ENCODE peak calls at places on chromosomes 12 and 14, in seven cellular contexts. D is epithelial cell of esophagus, K is neural progenitor cell, S is fibroblast of mammary gland, Y is choroid plexus epithelial cell, L is cardiac muscle cell, P is AG09319. G is an unnamed sample.

GRCh38 chr12:116381744-116382455 is 104.4 kb upstream of the MED13L start:
- DNase-seq in D (peak), K (peak), S (peak), Y (peak), L (no peak), P (peak), G (no peak)

GRCh38 chr14:65356327-65356836 is 56.1 kb upstream of the FUT8 start:
- DNase-seq in D (peak), K (no peak), S (peak), Y (peak), L (no peak), P (no peak), G (no peak)

GRCh38 chr12:99287136-99287535 is 360.4 kb upstream of the GARIN6 start:
- DNase-seq in D (no peak), K (peak), S (no peak), Y (no peak), L (no peak), P (no peak), G (no peak)

GRCh38 chr12:6372403-6373003 is 2.9 kb downstream of the SCNN1A start:
- DNase-seq in D (peak), K (peak), S (peak), Y (peak), L (no peak), P (peak), G (no peak)

GRCh38 chr12:98752726-98753125 is 107.6 kb downstream of the APAF1 start:
- DNase-seq in D (peak), K (no peak), S (peak), Y (peak), L (no peak), P (no peak), G (no peak)

GRCh38 chr12:120534703-120535655 is 823 bp downstream of the RNF10 start:
- DNase-seq in D (peak), K (peak), S (peak), Y (peak), L (peak), P (no peak), G (peak)

GRCh38 chr14:99579077-99579836 is 24.8 kb downstream of the CCDC85C start:
- DNase-seq in D (peak), K (no peak), S (no peak), Y (no peak), L (no peak), P (no peak), G (no peak)

GRCh38 chr12:51082561-51083139 is 746 bp downstream of the CSRNP2 start:
- DNase-seq in D (peak), K (no peak), S (peak), Y (peak), L (no peak), P (no peak), G (no peak)

GRCh38 chr14:91387135-91387849 is 30.3 kb downstream of the CCDC88C start:
- DNase-seq in D (peak), K (no peak), S (peak), Y (peak), L (peak), P (no peak), G (peak)

GRCh38 chr14:69674546-69675245 is 63.3 kb downstream of the SUSD6 start:
- DNase-seq in D (no peak), K (no peak), S (no peak), Y (no peak), L (no peak), P (no peak), G (no peak)

GRCh38 chr14:102696332-102696731 is 80.9 kb upstream of the TRAF3 start:
- DNase-seq in D (no peak), K (no peak), S (no peak), Y (no peak), L (no peak), P (no peak), G (no peak)

GRCh38 chr12:72346331-72346944 is 74.3 kb downstream of the TRHDE start:
- DNase-seq in D (peak), K (peak), S (peak), Y (peak), L (peak), P (peak), G (peak)

GRCh38 chr12:110728628-110729027 is 14.1 kb downstream of the PPP1CC start:
- DNase-seq in D (no peak), K (no peak), S (no peak), Y (no peak), L (no peak), P (no peak), G (no peak)

GRCh38 chr12:7282844-7283243 is 21.0 kb upstream of the ACSM4 start:
- DNase-seq in D (no peak), K (no peak), S (no peak), Y (no peak), L (no peak), P (no peak), G (no peak)

GRCh38 chr14:36238666-36239363 is 62.3 kb upstream of the PTCSC3 start:
- DNase-seq in D (peak), K (no peak), S (peak), Y (peak), L (no peak), P (no peak), G (no peak)

GRCh38 chr12:89901319-89901718 is 192.7 kb upstream of the ATP2B1 start:
- DNase-seq in D (no peak), K (peak), S (no peak), Y (no peak), L (peak), P (no peak), G (no peak)

GRCh38 chr14:89911018-89911919 is 43.3 kb downstream of the EFCAB11 start:
- DNase-seq in D (no peak), K (peak), S (peak), Y (peak), L (peak), P (no peak), G (no peak)

GRCh38 chr12:101459642-101460346 is 15.3 kb upstream of the SPIC start:
- DNase-seq in D (peak), K (no peak), S (peak), Y (peak), L (no peak), P (peak), G (no peak)

GRCh38 chr12:66964629-66965028 is 285.8 kb upstream of the GRIP1 start:
- DNase-seq in D (no peak), K (no peak), S (no peak), Y (peak), L (no peak), P (no peak), G (no peak)

GRCh38 chr12:62724947-62725447 is 210.0 kb downstream of the PPM1H start:
- DNase-seq in D (peak), K (peak), S (peak), Y (peak), L (peak), P (peak), G (no peak)

GRCh38 chr14:54985156-54985555 is 41.7 kb downstream of the WDHD1 start:
- DNase-seq in D (peak), K (no peak), S (no peak), Y (no peak), L (no peak), P (no peak), G (no peak)

GRCh38 chr14:85415015-85415712 is 114.8 kb upstream of the FLRT2 start:
- DNase-seq in D (peak), K (no peak), S (peak), Y (peak), L (no peak), P (peak), G (peak)

GRCh38 chr14:64971890-64972785 is at the start of gene RAB15:
- DNase-seq in D (peak), K (peak), S (peak), Y (no peak), L (peak), P (no peak), G (peak)

GRCh38 chr14:64186231-64187129 is 107.7 kb downstream of the ESR2 start:
- DNase-seq in D (no peak), K (peak), S (no peak), Y (no peak), L (peak), P (no peak), G (no peak)

GRCh38 chr12:92146865-92147264 is 1.2 kb upstream of the BTG1 start:
- DNase-seq in D (no peak), K (no peak), S (no peak), Y (no peak), L (no peak), P (no peak), G (no peak)

GRCh38 chr12:29671742-29672141 is 112.0 kb downstream of the TMTC1 start:
- DNase-seq in D (no peak), K (no peak), S (no peak), Y (no peak), L (no peak), P (no peak), G (no peak)

GRCh38 chr14:61051046-61051445 is 70.0 kb downstream of the SLC38A6 start:
- DNase-seq in D (no peak), K (peak), S (no peak), Y (peak), L (peak), P (no peak), G (no peak)

GRCh38 chr12:46154221-46154975 is 114.4 kb downstream of the SLC38A1 start:
- DNase-seq in D (peak), K (no peak), S (peak), Y (peak), L (peak), P (no peak), G (no peak)

GRCh38 chr14:71668186-71668912 is 263.9 kb upstream of the RGS6 start:
- DNase-seq in D (no peak), K (no peak), S (no peak), Y (peak), L (no peak), P (no peak), G (no peak)

GRCh38 chr12:108714866-108715265 is 16.5 kb downstream of the CORO1C start:
- DNase-seq in D (no peak), K (no peak), S (no peak), Y (no peak), L (no peak), P (no peak), G (no peak)

GRCh38 chr14:93960108-93960475 is 16.3 kb downstream of the ASB2 start:
- DNase-seq in D (no peak), K (no peak), S (no peak), Y (no peak), L (no peak), P (no peak), G (no peak)

GRCh38 chr14:67837011-67837624 is 17.5 kb downstream of the RAD51B start:
- DNase-seq in D (peak), K (peak), S (peak), Y (peak), L (peak), P (peak), G (no peak)

GRCh38 chr12:131950182-131950913 is 606 bp downstream of the EP400 start:
- DNase-seq in D (peak), K (peak), S (no peak), Y (no peak), L (peak), P (no peak), G (peak)

GRCh38 chr12:87427770-87428169 is 601.4 kb downstream of the C12orf50 start:
- DNase-seq in D (peak), K (no peak), S (no peak), Y (no peak), L (no peak), P (no peak), G (no peak)

GRCh38 chr12:75751769-75752471 is 240.5 kb upstream of the KRR1 start:
- DNase-seq in D (peak), K (no peak), S (peak), Y (no peak), L (no peak), P (no peak), G (no peak)

GRCh38 chr12:103336940-103337339 is 158.8 kb downstream of the C12orf42 start:
- DNase-seq in D (no peak), K (no peak), S (no peak), Y (no peak), L (no peak), P (no peak), G (no peak)

GRCh38 chr14:58061581-58061980 is 90.4 kb downstream of the ARMH4 start:
- DNase-seq in D (no peak), K (no peak), S (no peak), Y (no peak), L (no peak), P (no peak), G (no peak)

GRCh38 chr14:69726761-69727511 is 40.0 kb upstream of the SRSF5 start:
- DNase-seq in D (peak), K (peak), S (peak), Y (peak), L (peak), P (peak), G (peak)

GRCh38 chr14:90757452-90757851 is 58.8 kb downstream of the TTC7B start:
- DNase-seq in D (no peak), K (no peak), S (no peak), Y (peak), L (no peak), P (no peak), G (no peak)

GRCh38 chr14:59394268-59394667 is 70.9 kb downstream of the GPR135 start:
- DNase-seq in D (peak), K (no peak), S (peak), Y (no peak), L (no peak), P (no peak), G (no peak)

GRCh38 chr12:70823182-70823976 is 97.2 kb downstream of the PTPRR start:
- DNase-seq in D (peak), K (peak), S (no peak), Y (no peak), L (no peak), P (no peak), G (no peak)
- TF ChIP-seq CTCF in D (peak), K (peak), S (peak), Y (no peak), L (no peak), P (no peak), G (no peak)

GRCh38 chr14:23376477-23377200 is at the start of gene CMTM5:
- DNase-seq in D (no peak), K (peak), S (no peak), Y (no peak), L (peak), P (no peak), G (peak)
- TF ChIP-seq CTCF in D (no peak), K (peak), S (no peak), Y (no peak), L (no peak), P (no peak), G (no peak)

DNA sequence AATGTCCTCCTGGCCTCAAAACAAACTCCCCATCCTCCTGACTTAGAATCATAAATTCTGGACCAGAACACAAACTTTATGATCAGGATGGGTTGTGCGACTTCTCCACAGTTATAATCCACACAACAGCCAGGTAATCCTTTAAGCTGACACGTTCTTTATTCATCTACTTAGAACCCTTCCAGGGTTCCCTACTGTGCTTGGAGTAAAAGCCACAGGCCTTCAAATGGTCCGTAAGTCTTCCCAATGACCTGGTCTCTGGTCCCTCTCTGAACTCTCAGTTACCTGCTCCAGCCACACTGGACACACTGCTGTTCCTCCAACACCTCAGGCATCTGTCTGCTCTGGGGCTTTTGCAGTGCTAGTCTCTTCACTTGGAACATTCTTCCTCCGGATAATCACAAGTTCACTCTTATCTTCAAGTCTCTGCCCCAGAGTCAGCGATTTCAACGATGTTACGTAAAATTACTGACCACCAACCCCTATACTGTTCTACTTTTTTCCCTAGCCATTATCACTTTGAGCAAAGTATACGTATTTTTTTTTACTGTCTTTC is 1.7 kb upstream of the RNASE7 start:
- DNase-seq in D (no peak), K (no peak), S (no peak), Y (no peak), L (no peak), P (no peak), G (no peak)
- TF ChIP-seq CTCF in D (no peak), K (no peak), S (no peak), Y (no peak), L (no peak), P (no peak), G (no peak)

GRCh38 chr12:54217309-54217661 is 28.5 kb upstream of the SMUG1 start:
- DNase-seq in D (no peak), K (no peak), S (no peak), Y (no peak), L (no peak), P (no peak), G (no peak)
- TF ChIP-seq CTCF in D (no peak), K (no peak), S (no peak), Y (no peak), L (no peak), P (no peak), G (peak)

GRCh38 chr12:40622246-40622838 is 69.9 kb upstream of the CNTN1 start:
- DNase-seq in D (peak), K (peak), S (peak), Y (peak), L (peak), P (peak), G (peak)
- TF ChIP-seq CTCF in D (peak), K (peak), S (peak), Y (peak), L (peak), P (peak), G (peak)

GRCh38 chr12:27123642-27124041 is 41.3 kb upstream of the C12orf71 start:
- DNase-seq in D (peak), K (peak), S (peak), Y (peak), L (peak), P (no peak), G (no peak)
- TF ChIP-seq CTCF in D (peak), K (peak), S (peak), Y (no peak), L (no peak), P (no peak), G (no peak)

GRCh38 chr14:101027966-101028365 is 124.4 kb upstream of the RTL1 start:
- DNase-seq in D (no peak), K (no peak), S (no peak), Y (no peak), L (no peak), P (no peak), G (peak)

GRCh38 chr14:101027291-101027690 is 123.8 kb upstream of the RTL1 start:
- DNase-seq in D (no peak), K (no peak), S (no peak), Y (no peak), L (no peak), P (no peak), G (peak)

GRCh38 chr14:101029668-101030290 is 126.3 kb upstream of the RTL1 start:
- DNase-seq in D (no peak), K (no peak), S (no peak), Y (no peak), L (no peak), P (no peak), G (no peak)

GRCh38 chr14:101030586-101030985 is 127.1 kb upstream of the RTL1 start:
- DNase-seq in D (no peak), K (no peak), S (no peak), Y (no peak), L (no peak), P (no peak), G (peak)

DNA sequence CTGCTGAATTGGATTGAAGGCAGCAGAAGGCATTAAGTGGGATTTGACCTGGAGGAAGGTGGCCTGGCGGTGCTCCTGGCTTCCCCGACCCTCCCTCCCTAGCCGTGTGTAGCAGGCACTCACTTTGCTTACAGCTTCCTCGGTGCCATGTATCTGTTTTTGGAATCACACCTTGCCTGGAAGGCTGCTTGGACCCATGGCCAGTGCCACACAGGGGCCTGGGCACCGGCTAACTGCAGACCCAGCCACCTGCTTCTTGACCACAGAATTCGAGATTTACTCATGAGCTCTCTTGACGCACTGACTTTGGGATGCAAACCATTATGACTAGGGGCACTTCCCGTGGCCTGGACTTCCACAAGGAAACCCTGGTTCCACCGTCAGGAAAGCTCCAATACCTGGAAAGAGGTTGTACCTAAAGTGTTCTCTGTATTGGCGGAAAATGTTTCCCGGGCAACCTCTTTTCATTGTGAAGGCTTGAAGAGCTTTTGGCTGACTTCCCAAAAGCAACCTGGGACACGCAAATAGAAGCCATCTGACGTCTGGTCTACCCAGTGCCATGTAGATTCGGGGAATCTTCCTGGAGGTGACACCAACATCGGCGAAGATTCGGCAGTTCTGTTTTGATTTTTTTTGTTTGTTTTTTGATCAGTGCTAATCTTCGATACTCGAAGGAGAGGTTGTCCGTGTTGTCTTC is 125.6 kb upstream of the RTL1 start:
- DNase-seq in D (no peak), K (no peak), S (no peak), Y (no peak), L (no peak), P (no peak), G (peak)
- TF ChIP-seq CTCF in D (no peak), K (no peak), S (no peak), Y (no peak), L (no peak), P (no peak), G (no peak)

DNA sequence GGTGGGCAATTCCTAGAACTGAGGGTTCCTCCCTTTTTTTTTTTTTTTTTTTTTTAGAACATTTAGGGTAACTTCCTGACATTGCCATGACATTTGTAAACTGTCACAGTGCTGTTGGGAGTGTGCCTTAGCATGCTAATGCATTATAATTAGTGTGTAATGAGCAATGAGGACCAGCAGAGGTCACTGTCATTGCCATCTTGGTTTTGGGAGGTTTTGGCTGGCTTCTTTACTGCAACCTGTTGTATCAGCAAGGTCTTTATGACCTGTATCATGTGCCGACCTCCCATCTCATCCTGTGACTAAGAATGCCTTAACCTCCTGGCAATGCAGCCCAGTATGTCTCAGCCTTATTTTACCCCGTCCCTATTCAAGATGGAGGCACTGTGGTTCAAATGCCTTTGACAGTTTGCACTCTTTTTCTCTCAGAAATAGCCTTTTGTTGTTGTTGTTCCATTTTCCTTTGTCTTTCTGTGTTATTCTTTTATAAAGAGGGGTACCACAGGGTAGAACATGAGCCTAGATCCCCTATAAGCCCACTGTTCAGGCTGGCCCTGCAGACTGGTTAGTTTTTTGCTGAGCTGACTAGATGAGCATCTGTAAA is 75.6 kb upstream of the DCD start:
- DNase-seq in D (peak), K (peak), S (peak), Y (peak), L (peak), P (no peak), G (no peak)
- TF ChIP-seq CTCF in D (peak), K (peak), S (peak), Y (peak), L (peak), P (peak), G (peak)

G was measured in glutamatergic neuron.